ENCODE peak calls at places on chromosomes 7 and 10, in four cellular contexts. G is HepG2, J is K562, R is GM12878. T is an unnamed sample.

GRCh38 chr10:73364964-73365363 is 6.3 kb upstream of the CFAP70 start:
- DNase-seq in G (no peak), J (no peak), R (no peak), T (no peak)

GRCh38 chr7:38300175-38300574 is 26.7 kb upstream of the TARP start:
- DNase-seq in J (peak), R (no peak), G (no peak), T (peak)

GRCh38 chr10:75024971-75025523 is 86.4 kb upstream of the SAMD8 start:
- DNase-seq in J (no peak), G (no peak), R (no peak), T (no peak)

GRCh38 chr10:4503076-4503475 is 322.9 kb upstream of the AKR1E2 start:
- DNase-seq in G (no peak), J (no peak), R (no peak), T (peak)

GRCh38 chr10:550665-551460 is 138.6 kb downstream of the DIP2C start:
- DNase-seq in G (no peak), R (no peak), J (no peak), T (no peak)

GRCh38 chr10:102414749-102415148 is 3.8 kb downstream of the PSD start:
- DNase-seq in G (no peak), R (no peak), J (no peak), T (no peak)

GRCh38 chr10:32000937-32001336 is 55.3 kb downstream of the KIF5B start:
- DNase-seq in J (no peak), G (no peak), R (no peak), T (peak)

GRCh38 chr7:131843862-131844261 is 287.4 kb upstream of the PODXL start:
- DNase-seq in J (no peak), G (no peak), R (no peak), T (no peak)

GRCh38 chr10:132423966-132424847 is 27.2 kb downstream of the PWWP2B start:
- DNase-seq in G (no peak), J (no peak), R (no peak), T (no peak)

GRCh38 chr10:91907033-91907594 is 2.2 kb downstream of the FGFBP3 start:
- DNase-seq in G (no peak), R (no peak), J (no peak), T (no peak)

GRCh38 chr10:125795111-125795510 is 19.5 kb upstream of the MMP21 start:
- DNase-seq in G (no peak), J (no peak), R (no peak), T (no peak)

GRCh38 chr7:117872565-117873055 is 631 bp downstream of the CTTNBP2 start:
- DNase-seq in R (no peak), G (no peak), J (no peak), T (peak)

GRCh38 chr10:33459597-33459996 is 125.1 kb upstream of the NRP1 start:
- DNase-seq in J (no peak), G (peak), R (no peak), T (no peak)

GRCh38 chr7:25868509-25868908 is 283.5 kb upstream of the NFE2L3 start:
- DNase-seq in R (no peak), G (no peak), J (no peak), T (no peak)

GRCh38 chr7:70178787-70179186 is 580.5 kb downstream of the AUTS2 start:
- DNase-seq in G (no peak), R (no peak), J (no peak), T (no peak)

GRCh38 chr10:28853195-28853594 is 175.9 kb downstream of the BAMBI start:
- DNase-seq in R (no peak), J (no peak), G (no peak), T (no peak)

GRCh38 chr7:150314639-150315239 is 8.4 kb upstream of the LRRC61 start:
- DNase-seq in R (no peak), G (no peak), J (no peak), T (no peak)

GRCh38 chr7:74023037-74023436 is 4.9 kb upstream of the ELN start:
- DNase-seq in J (peak), R (no peak), G (peak), T (peak)

GRCh38 chr10:117320050-117320665 is 55.1 kb downstream of the PDZD8 start:
- DNase-seq in J (peak), R (no peak), G (peak), T (peak)

GRCh38 chr10:10665750-10666149 is 351.9 kb upstream of the CELF2 start:
- DNase-seq in R (no peak), J (no peak), G (no peak), T (no peak)

GRCh38 chr7:90155206-90155605 is 937 bp downstream of the STEAP1 start:
- DNase-seq in R (no peak), G (no peak), J (no peak), T (no peak)

GRCh38 chr10:15775513-15775912 is 55.8 kb upstream of the ITGA8 start:
- DNase-seq in R (no peak), J (no peak), G (no peak), T (no peak)
- TF ChIP-seq CREB1 in R (no peak), J (no peak), G (no peak), T (no peak)

GRCh38 chr10:14530465-14530864 is 199.7 kb upstream of the FRMD4A start:
- DNase-seq in G (no peak), R (no peak), J (no peak), T (no peak)

GRCh38 chr10:14526326-14526725 is 195.6 kb upstream of the FRMD4A start:
- DNase-seq in J (no peak), G (no peak), R (no peak), T (no peak)

GRCh38 chr10:14527134-14527780 is 196.5 kb upstream of the FRMD4A start:
- DNase-seq in R (no peak), G (no peak), J (no peak), T (no peak)

GRCh38 chr10:14527915-14528314 is 197.2 kb upstream of the FRMD4A start:
- DNase-seq in J (no peak), G (no peak), R (no peak), T (no peak)

GRCh38 chr10:14528450-14528849 is 197.7 kb upstream of the FRMD4A start:
- DNase-seq in J (no peak), G (no peak), R (no peak), T (no peak)
- TF ChIP-seq REST in J (no peak), G (no peak), R (no peak), T (no peak)

DNA sequence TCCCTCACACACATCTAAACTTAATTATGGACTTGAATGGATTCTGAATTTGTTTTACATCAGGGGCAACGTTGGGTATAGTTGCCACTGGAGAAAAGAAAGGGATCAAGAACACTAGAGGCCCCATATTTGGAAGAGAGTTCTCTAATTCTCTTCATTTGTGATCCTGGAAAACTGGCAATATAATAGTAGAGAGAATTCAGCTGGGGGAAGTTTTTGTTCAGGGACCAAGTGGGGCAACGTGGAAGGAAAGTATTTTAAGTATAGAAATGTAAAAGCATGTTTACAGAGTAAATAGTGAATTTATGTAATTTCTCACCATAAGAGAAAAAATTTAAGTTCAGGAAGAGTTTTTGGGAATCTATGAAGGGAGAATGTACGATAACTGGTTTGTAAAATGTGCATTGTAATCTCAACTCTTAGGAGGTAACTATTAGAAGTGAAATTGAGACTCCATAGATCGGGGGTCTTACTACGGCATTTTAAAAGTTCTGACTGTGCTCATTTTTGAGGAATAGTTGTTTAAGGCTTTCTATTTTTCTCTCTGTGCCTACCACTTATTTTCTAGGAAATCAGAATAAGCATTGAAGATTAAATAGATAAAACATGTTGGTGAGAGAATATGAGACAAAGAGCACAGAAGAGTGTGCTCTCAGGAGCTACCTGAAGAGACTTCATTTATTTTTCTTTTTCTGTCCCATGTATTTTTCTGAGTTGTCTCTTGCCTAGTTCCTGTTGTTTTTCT is 3.4 kb downstream of the SDHAF3 start:
- DNase-seq in R (no peak), J (no peak), G (no peak), T (no peak)
- TF ChIP-seq CREB1 in R (no peak), J (no peak), G (no peak), T (no peak)

GRCh38 chr7:123738356-123738755 is 10.4 kb downstream of the WASL start:
- DNase-seq in G (peak), J (no peak), R (no peak), T (no peak)
- TF ChIP-seq REST in G (no peak), J (no peak), R (no peak), T (no peak)

DNA sequence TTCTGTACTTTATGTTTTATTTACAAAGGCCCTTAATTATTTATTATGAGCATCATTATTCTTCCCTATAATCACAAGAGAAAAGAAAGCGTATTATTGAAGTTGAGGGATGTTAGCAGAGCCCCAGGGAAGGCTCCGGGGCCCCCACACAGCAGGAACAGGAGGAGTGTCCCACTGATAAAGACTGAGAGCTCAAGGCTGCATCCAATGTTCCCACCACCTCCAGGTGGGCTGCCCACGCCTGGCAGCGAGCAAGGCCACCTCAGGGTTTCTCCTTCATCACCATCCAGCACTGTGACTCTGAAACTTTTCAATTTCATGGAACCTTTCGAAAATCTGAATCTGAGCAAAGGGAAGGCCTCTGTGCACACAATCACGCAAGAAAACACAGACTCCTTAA is 35.9 kb upstream of the WIPF3 start:
- DNase-seq in J (no peak), G (no peak), R (no peak), T (no peak)
- TF ChIP-seq CREB1 in J (no peak), G (no peak), R (no peak), T (no peak)

GRCh38 chr7:49660976-49661375 is 112.5 kb upstream of the VWC2 start:
- DNase-seq in R (no peak), G (no peak), J (no peak), T (no peak)
- TF ChIP-seq REST in R (no peak), G (no peak), J (no peak), T (no peak)

GRCh38 chr7:8037151-8037550 is 68.6 kb downstream of the GLCCI1 start:
- DNase-seq in R (no peak), J (no peak), G (no peak), T (peak)
- TF ChIP-seq CREB1 in R (no peak), J (no peak), G (no peak), T (no peak)